ENCODE peak calls at places on chromosomes 12 and 14, in five cellular contexts. One of them, this sample, is unnamed.

GRCh38 chr12:92845320-92845719 is 83.8 kb downstream of the EEA1 start:
- DNase-seq in GM12892: no peak
- DNase-seq in RWPE1: no peak
- DNase-seq in NCI-H2081 treated with DMSO at 0.1 percent for 48 hours: no peak
- DNase-seq in NCI-H1105 treated with DMSO at 0.1 percent for 48 hours: no peak
- DNase-seq in this sample: no peak

GRCh38 chr12:49110191-49111155 is at the start of gene LMBR1L:
- DNase-seq in RWPE1: peak
- DNase-seq in NCI-H2081 treated with DMSO at 0.1 percent for 48 hours: peak
- DNase-seq in NCI-H1105 treated with DMSO at 0.1 percent for 48 hours: peak
- DNase-seq in GM12892: peak
- DNase-seq in this sample: peak

GRCh38 chr14:99733551-99734405 is 49.7 kb downstream of the CYP46A1 start:
- DNase-seq in NCI-H1105 treated with DMSO at 0.1 percent for 48 hours: no peak
- DNase-seq in NCI-H2081 treated with DMSO at 0.1 percent for 48 hours: no peak
- DNase-seq in GM12892: no peak
- DNase-seq in RWPE1: no peak
- DNase-seq in this sample: no peak

GRCh38 chr12:56387152-56387551 is 24.5 kb upstream of the APOF start:
- DNase-seq in GM12892: no peak
- DNase-seq in NCI-H2081 treated with DMSO at 0.1 percent for 48 hours: no peak
- DNase-seq in NCI-H1105 treated with DMSO at 0.1 percent for 48 hours: no peak
- DNase-seq in RWPE1: no peak
- DNase-seq in this sample: no peak

GRCh38 chr14:104334812-104335161 is 196.4 kb downstream of the KIF26A start:
- DNase-seq in RWPE1: no peak
- DNase-seq in NCI-H2081 treated with DMSO at 0.1 percent for 48 hours: no peak
- DNase-seq in GM12892: no peak
- DNase-seq in NCI-H1105 treated with DMSO at 0.1 percent for 48 hours: no peak
- DNase-seq in this sample: no peak

GRCh38 chr14:98174031-98174430 is 1098.0 kb downstream of the BCL11B start:
- DNase-seq in GM12892: no peak
- DNase-seq in RWPE1: no peak
- DNase-seq in NCI-H2081 treated with DMSO at 0.1 percent for 48 hours: no peak
- DNase-seq in NCI-H1105 treated with DMSO at 0.1 percent for 48 hours: no peak
- DNase-seq in this sample: no peak

GRCh38 chr12:101697197-101697929 is at the start of gene CHPT1:
- DNase-seq in NCI-H2081 treated with DMSO at 0.1 percent for 48 hours: no peak
- DNase-seq in GM12892: peak
- DNase-seq in RWPE1: peak
- DNase-seq in NCI-H1105 treated with DMSO at 0.1 percent for 48 hours: peak
- DNase-seq in this sample: peak

GRCh38 chr12:108854453-108855283 is 2.7 kb downstream of the SSH1 start:
- DNase-seq in NCI-H2081 treated with DMSO at 0.1 percent for 48 hours: no peak
- DNase-seq in NCI-H1105 treated with DMSO at 0.1 percent for 48 hours: no peak
- DNase-seq in RWPE1: peak
- DNase-seq in GM12892: no peak
- DNase-seq in this sample: no peak

GRCh38 chr14:72023128-72024042 is 91.2 kb downstream of the RGS6 start:
- DNase-seq in NCI-H2081 treated with DMSO at 0.1 percent for 48 hours: no peak
- DNase-seq in RWPE1: peak
- DNase-seq in GM12892: no peak
- DNase-seq in NCI-H1105 treated with DMSO at 0.1 percent for 48 hours: no peak
- DNase-seq in this sample: peak

GRCh38 chr14:23020143-23021128 is 10.5 kb upstream of the C14orf93 start:
- DNase-seq in RWPE1: no peak
- DNase-seq in NCI-H1105 treated with DMSO at 0.1 percent for 48 hours: no peak
- DNase-seq in NCI-H2081 treated with DMSO at 0.1 percent for 48 hours: no peak
- DNase-seq in GM12892: no peak
- DNase-seq in this sample: no peak

GRCh38 chr14:105536051-105536450 is 9.7 kb downstream of the TMEM121 start:
- DNase-seq in NCI-H1105 treated with DMSO at 0.1 percent for 48 hours: no peak
- DNase-seq in GM12892: no peak
- DNase-seq in RWPE1: no peak
- DNase-seq in NCI-H2081 treated with DMSO at 0.1 percent for 48 hours: no peak
- DNase-seq in this sample: no peak

GRCh38 chr12:49538740-49539403 is at the start of gene KCNH3:
- DNase-seq in RWPE1: peak
- DNase-seq in NCI-H1105 treated with DMSO at 0.1 percent for 48 hours: peak
- DNase-seq in NCI-H2081 treated with DMSO at 0.1 percent for 48 hours: no peak
- DNase-seq in GM12892: peak
- DNase-seq in this sample: peak

GRCh38 chr12:20264608-20265114 is 103.7 kb upstream of the PDE3A start:
- DNase-seq in GM12892: no peak
- DNase-seq in RWPE1: no peak
- DNase-seq in NCI-H1105 treated with DMSO at 0.1 percent for 48 hours: no peak
- DNase-seq in NCI-H2081 treated with DMSO at 0.1 percent for 48 hours: no peak
- DNase-seq in this sample: no peak

GRCh38 chr12:64323476-64324225 is 66.9 kb downstream of the C12orf56 start:
- DNase-seq in GM12892: no peak
- DNase-seq in NCI-H1105 treated with DMSO at 0.1 percent for 48 hours: no peak
- DNase-seq in NCI-H2081 treated with DMSO at 0.1 percent for 48 hours: no peak
- DNase-seq in RWPE1: no peak
- DNase-seq in this sample: no peak

GRCh38 chr14:95573313-95573712 is 38.5 kb downstream of the GLRX5 start:
- DNase-seq in NCI-H1105 treated with DMSO at 0.1 percent for 48 hours: no peak
- DNase-seq in GM12892: no peak
- DNase-seq in NCI-H2081 treated with DMSO at 0.1 percent for 48 hours: no peak
- DNase-seq in RWPE1: no peak
- DNase-seq in this sample: no peak

GRCh38 chr14:97458302-97459137 is 661.3 kb downstream of the VRK1 start:
- DNase-seq in RWPE1: no peak
- DNase-seq in NCI-H2081 treated with DMSO at 0.1 percent for 48 hours: no peak
- DNase-seq in GM12892: no peak
- DNase-seq in NCI-H1105 treated with DMSO at 0.1 percent for 48 hours: no peak
- DNase-seq in this sample: peak

GRCh38 chr14:64114166-64114565 is 180.0 kb downstream of the ESR2 start:
- DNase-seq in RWPE1: no peak
- DNase-seq in NCI-H2081 treated with DMSO at 0.1 percent for 48 hours: no peak
- DNase-seq in GM12892: no peak
- DNase-seq in NCI-H1105 treated with DMSO at 0.1 percent for 48 hours: no peak
- DNase-seq in this sample: peak

GRCh38 chr14:61077946-61078738 is 97.1 kb downstream of the SLC38A6 start:
- DNase-seq in GM12892: no peak
- DNase-seq in NCI-H1105 treated with DMSO at 0.1 percent for 48 hours: peak
- DNase-seq in RWPE1: peak
- DNase-seq in NCI-H2081 treated with DMSO at 0.1 percent for 48 hours: no peak
- DNase-seq in this sample: no peak

GRCh38 chr14:61508526-61508925 is 186.8 kb upstream of the HIF1A start:
- DNase-seq in NCI-H2081 treated with DMSO at 0.1 percent for 48 hours: no peak
- DNase-seq in RWPE1: no peak
- DNase-seq in NCI-H1105 treated with DMSO at 0.1 percent for 48 hours: no peak
- DNase-seq in GM12892: no peak
- DNase-seq in this sample: no peak

This sample was measured in retina.